ENCODE peak calls at places on chromosomes 1 and 21, in four cellular contexts. J, E, A and C are unnamed samples. For H4K20me1, the result is how much of the 10 kb centered on the place peaks cover.

GRCh38 chr1:72284398-72285073 is 2.2 kb upstream of the NEGR1 start:
- DNase-seq in J (peak), E (no peak), A (peak), C (peak)

GRCh38 chr1:206676499-206676898 is 8.2 kb upstream of the MAPKAPK2 start:
- DNase-seq in J (no peak), E (no peak), A (no peak), C (no peak)

GRCh38 chr1:170657275-170657853 is 6.6 kb upstream of the PRRX1 start:
- DNase-seq in J (no peak), E (no peak), A (peak), C (peak)

GRCh38 chr1:177857285-177857684 is 112.6 kb downstream of the SEC16B start:
- DNase-seq in J (no peak), E (no peak), A (no peak), C (no peak)

GRCh38 chr1:152519876-152520275 is 5.6 kb downstream of the CRCT1 start:
- DNase-seq in J (no peak), E (no peak), A (no peak), C (no peak)

GRCh38 chr21:35204850-35205564 is 155.9 kb upstream of the RUNX1 start:
- DNase-seq in J (peak), E (no peak), A (peak), C (peak)

GRCh38 chr1:53135735-53136114 is 6.7 kb downstream of the SLC1A7 start:
- DNase-seq in J (no peak), E (no peak), A (peak), C (no peak)

GRCh38 chr1:194338241-194338948 is 1152.0 kb upstream of the B3GALT2 start:
- DNase-seq in J (no peak), E (no peak), A (peak), C (no peak)

GRCh38 chr1:204826970-204827369 is 43.7 kb upstream of the NFASC start:
- DNase-seq in J (no peak), E (no peak), A (no peak), C (no peak)

GRCh38 chr1:87636198-87636892 is 307.7 kb downstream of the LMO4 start:
- DNase-seq in J (no peak), E (no peak), A (no peak), C (no peak)

GRCh38 chr1:248851390-248851789 is 7.5 kb downstream of the ZNF692 start:
- DNase-seq in J (no peak), E (no peak), A (no peak), C (no peak)

GRCh38 chr1:236800002-236800620 is 5.0 kb downstream of the MTR start:
- DNase-seq in J (no peak), E (no peak), A (peak), C (no peak)

GRCh38 chr1:209879539-209879938 is 51.8 kb downstream of the UTP25 start:
- DNase-seq in J (no peak), E (no peak), A (no peak), C (no peak)

GRCh38 chr1:975896-976683 is 5.8 kb downstream of the PERM1 start:
- DNase-seq in J (no peak), E (peak), A (peak), C (peak)

GRCh38 chr1:27521336-27522147 is 31.6 kb upstream of the WASF2 start:
- DNase-seq in J (peak), E (no peak), A (no peak), C (no peak)

GRCh38 chr1:109637446-109637845 is 17.8 kb downstream of the AMPD2 start:
- DNase-seq in J (no peak), E (no peak), A (no peak), C (no peak)

GRCh38 chr1:186094170-186094569 is 280.9 kb downstream of the TPR start:
- DNase-seq in J (peak), E (no peak), A (peak), C (no peak)

GRCh38 chr1:119968068-119968492 is 71.8 kb upstream of the ADAM30 start:
- DNase-seq in J (peak), E (peak), A (peak), C (peak)

GRCh38 chr1:152981181-152981871 is 2.6 kb upstream of the SPRR1A start:
- DNase-seq in J (no peak), E (no peak), A (no peak), C (no peak)

GRCh38 chr1:185565314-185565713 is 168.9 kb upstream of the HMCN1 start:
- DNase-seq in J (no peak), E (no peak), A (peak), C (no peak)

GRCh38 chr21:38151021-38151645 is 105.7 kb upstream of the KCNJ15 start:
- DNase-seq in J (no peak), E (no peak), A (no peak), C (no peak)

GRCh38 chr1:28456078-28456477 is 49.8 kb upstream of the RCC1 start:
- DNase-seq in J (peak), E (no peak), A (peak), C (peak)

GRCh38 chr1:147579532-147580199 is 38.4 kb downstream of the BCL9 start:
- DNase-seq in J (no peak), E (no peak), A (peak), C (no peak)

GRCh38 chr1:39158330-39159086 is 46.0 kb upstream of the MACF1 start:
- DNase-seq in J (no peak), E (no peak), A (peak), C (no peak)

GRCh38 chr1:32361674-32362473 is 411 bp downstream of the FAM229A start:
- DNase-seq in J (peak), E (no peak), A (no peak), C (no peak)

GRCh38 chr1:231871471-231871870 is 244.9 kb downstream of the DISC1 start:
- DNase-seq in J (no peak), E (no peak), A (no peak), C (no peak)
- H3K4me2 ChIP-seq in J (no peak), E (no peak), A (no peak), C (no peak)

GRCh38 chr1:151211972-151212705 is 13.8 kb downstream of the PIP5K1A start:
- DNase-seq in J (no peak), E (no peak), A (no peak), C (peak)

GRCh38 chr1:151210830-151211229 is 12.5 kb downstream of the PIP5K1A start:
- DNase-seq in J (no peak), E (no peak), A (peak), C (no peak)

DNA sequence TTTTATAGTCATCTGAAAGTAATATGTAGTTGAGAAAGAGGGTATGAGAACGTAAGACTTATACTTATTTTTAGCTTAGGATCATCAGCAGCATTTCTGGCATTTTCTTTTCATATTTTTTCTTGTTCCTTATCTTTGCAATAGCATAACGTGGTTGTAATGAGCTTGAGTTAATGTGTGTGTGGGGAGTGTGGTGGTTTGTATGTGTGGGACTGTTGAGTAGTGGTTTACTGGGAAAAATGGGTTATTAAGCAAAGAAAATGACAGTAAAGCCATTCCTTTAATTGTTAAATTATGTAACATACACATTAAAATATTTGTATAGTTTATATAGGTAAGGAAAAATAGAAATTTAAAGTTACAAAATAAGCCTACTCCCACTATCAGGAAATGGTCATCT is 15.2 kb downstream of the PIP5K1A start:
- DNase-seq in J (no peak), E (no peak), A (no peak), C (no peak)
- H4K20me1 ChIP-seq in J (under half), E (under half), A (half or more), C (under half)

DNA sequence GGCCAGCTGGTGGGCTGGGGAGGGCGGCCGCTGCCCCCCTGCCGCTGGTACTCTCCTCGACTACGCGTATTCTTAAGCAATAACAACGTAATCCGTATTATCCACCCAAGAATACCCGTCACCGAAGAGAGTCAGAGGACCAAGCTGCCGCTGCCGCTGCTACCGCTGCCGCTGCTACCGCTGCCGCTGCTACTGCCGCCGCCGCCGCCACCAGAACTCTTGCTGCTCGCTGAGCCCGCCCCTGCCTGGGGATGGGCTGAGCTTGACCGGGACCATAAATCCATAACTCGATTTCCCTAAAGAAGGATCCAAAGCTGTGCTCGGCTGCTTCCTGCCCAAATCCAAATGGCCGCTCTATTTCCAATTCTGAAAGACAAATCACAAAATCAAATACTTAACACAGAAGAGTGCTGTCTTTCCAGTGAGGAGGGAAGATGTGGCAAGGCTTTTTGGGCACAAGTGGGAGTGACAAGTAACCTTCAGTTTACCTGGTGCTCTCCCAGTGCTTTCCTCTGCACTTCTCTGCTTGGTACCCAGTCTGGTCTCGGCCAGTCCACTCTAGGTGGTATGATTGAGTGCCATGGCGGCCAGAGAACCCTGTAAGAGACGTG is 125.3 kb upstream of the DPYD start:
- DNase-seq in J (peak), E (no peak), A (peak), C (peak)
- H3K9ac ChIP-seq in J (peak), E (no peak), A (peak), C (peak)

DNA sequence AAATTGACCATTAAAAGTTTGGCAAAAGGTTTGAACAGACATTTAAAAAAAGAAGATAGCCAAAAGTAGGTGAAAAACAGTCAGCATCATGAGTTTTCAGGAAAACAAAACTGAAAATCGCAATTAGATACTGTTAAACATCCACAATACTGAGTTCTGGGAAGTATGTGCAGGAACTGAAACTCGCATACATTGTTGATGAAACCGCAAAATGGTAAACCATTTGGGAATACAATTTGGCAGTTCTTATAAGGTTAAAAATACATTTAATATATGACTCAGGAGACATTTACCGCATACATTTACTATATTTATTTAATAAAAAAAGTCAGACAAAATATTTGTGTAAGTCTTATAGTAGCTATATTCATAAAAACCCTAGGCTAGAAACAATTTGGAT is 393.2 kb downstream of the COL11A1 start:
- DNase-seq in J (no peak), E (no peak), A (no peak), C (no peak)
- H3K4me2 ChIP-seq in J (no peak), E (no peak), A (no peak), C (no peak)

GRCh38 chr21:44814498-44815023 is 3.3 kb downstream of the SUMO3 start:
- DNase-seq in J (no peak), E (no peak), A (no peak), C (no peak)
- H4K20me1 ChIP-seq in J (under half), E (under half), A (half or more), C (half or more)

GRCh38 chr1:100622506-100622905 is 84.6 kb downstream of the GPR88 start:
- DNase-seq in J (no peak), E (no peak), A (no peak), C (no peak)

GRCh38 chr1:100626397-100626796 is 88.5 kb downstream of the GPR88 start:
- DNase-seq in J (peak), E (no peak), A (peak), C (no peak)

GRCh38 chr1:100622037-100622436 is 84.1 kb downstream of the GPR88 start:
- DNase-seq in J (peak), E (peak), A (peak), C (no peak)

GRCh38 chr1:100624886-100625430 is 87.0 kb downstream of the GPR88 start:
- DNase-seq in J (no peak), E (no peak), A (peak), C (no peak)

GRCh38 chr1:100622966-100623762 is 85.2 kb downstream of the GPR88 start:
- DNase-seq in J (no peak), E (no peak), A (peak), C (no peak)
- H3K9ac ChIP-seq in J (no peak), E (no peak), A (peak), C (no peak)

GRCh38 chr1:85320371-85321131 is 44.1 kb upstream of the BCL10 start:
- DNase-seq in J (peak), E (no peak), A (peak), C (no peak)

GRCh38 chr1:85321237-85321964 is 45.0 kb upstream of the BCL10 start:
- DNase-seq in J (peak), E (no peak), A (peak), C (peak)

GRCh38 chr1:85319488-85319887 is 43.1 kb upstream of the BCL10 start:
- DNase-seq in J (no peak), E (no peak), A (no peak), C (no peak)

GRCh38 chr1:85318217-85318616 is 41.8 kb upstream of the BCL10 start:
- DNase-seq in J (no peak), E (no peak), A (no peak), C (no peak)

GRCh38 chr1:85319931-85320330 is 43.5 kb upstream of the BCL10 start:
- DNase-seq in J (peak), E (no peak), A (no peak), C (no peak)
- H3K4me2 ChIP-seq in J (peak), E (peak), A (peak), C (no peak)

DNA sequence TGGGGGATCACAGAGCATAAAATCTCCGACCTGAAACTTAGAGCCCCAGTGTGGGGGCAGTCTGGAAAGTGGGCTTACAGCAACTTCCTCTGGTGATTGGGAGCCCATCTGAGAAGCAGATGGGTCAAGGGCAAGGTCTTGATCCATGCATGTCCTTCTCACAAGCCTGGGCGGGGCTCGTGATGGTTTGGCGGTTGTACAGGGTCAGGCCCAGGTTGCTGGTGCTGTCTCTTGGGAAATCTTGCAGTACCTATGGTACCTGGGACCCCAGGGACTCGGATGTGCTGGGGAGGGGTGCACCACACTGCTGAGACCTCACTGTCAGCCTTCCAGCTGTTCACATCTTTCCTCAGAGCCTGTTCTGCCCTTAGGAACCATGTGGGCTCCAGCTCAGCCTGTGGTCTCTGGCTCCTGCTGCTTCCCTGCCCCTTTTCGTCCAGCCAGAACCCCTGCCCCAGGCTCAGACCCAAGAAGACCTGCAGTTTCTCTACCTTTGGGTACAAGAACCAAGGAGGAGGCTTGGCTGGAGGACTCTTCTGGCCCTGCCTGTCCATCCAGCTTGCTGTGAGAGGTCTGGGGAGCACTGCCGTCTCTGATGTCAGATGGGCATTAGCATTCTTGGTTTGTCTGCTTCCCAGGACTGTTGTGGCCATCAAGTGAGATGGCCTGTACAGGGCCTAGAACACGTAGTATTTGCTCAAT is 24.5 kb downstream of the WNT4 start:
- DNase-seq in J (no peak), E (no peak), A (no peak), C (no peak)
- H4K20me1 ChIP-seq in J (under half), E (under half), A (half or more), C (half or more)

DNA sequence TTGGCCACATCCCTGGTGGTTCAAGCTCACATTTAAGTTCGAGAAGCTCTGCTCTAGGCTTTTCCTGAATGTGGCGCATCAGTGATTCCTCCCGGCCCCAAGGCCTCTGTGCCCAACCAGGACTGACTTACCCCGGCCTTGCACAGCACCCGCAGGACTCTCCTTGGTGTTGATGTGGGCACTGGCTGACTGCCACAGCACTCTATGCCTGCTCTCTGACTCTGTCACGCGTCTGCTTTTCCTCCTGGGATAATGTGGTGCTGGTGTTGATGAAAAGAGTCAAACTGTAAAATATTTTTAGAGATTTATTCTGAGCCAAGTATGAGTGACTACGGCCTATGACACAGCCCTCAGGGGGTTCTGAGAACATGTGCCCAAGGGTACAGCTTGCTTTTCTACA is 15.4 kb upstream of the SLC2A5 start:
- DNase-seq in J (no peak), E (no peak), A (no peak), C (no peak)
- H3K9ac ChIP-seq in J (no peak), E (no peak), A (no peak), C (no peak)